ENCODE peak calls at places on chromosome 16, in nine cellular contexts. D, M, W, Y, G, R, U, C and B are unnamed samples.

GRCh38 chr16:77945126-77945525 is 77.2 kb upstream of the CLEC3A start:
- DNase-seq in D (no peak), M (no peak), W (no peak), Y (no peak), G (no peak), R (no peak), U (no peak), C (no peak), B (no peak)

GRCh38 chr16:526181-527014 is 1.1 kb upstream of the CAPN15 start:
- DNase-seq in D (no peak), M (peak), W (no peak), Y (no peak), G (no peak), R (peak), U (peak), C (no peak), B (no peak)

GRCh38 chr16:24986512-24987303 is 28.5 kb downstream of the ARHGAP17 start:
- DNase-seq in D (no peak), M (peak), W (no peak), Y (peak), G (peak), R (no peak), U (peak), C (no peak), B (no peak)

GRCh38 chr16:14187517-14188338 is 116.6 kb downstream of the MRTFB start:
- DNase-seq in D (no peak), M (no peak), W (no peak), Y (no peak), G (no peak), R (no peak), U (no peak), C (no peak), B (no peak)

GRCh38 chr16:87855852-87856715 is 13.2 kb downstream of the SLC7A5 start:
- DNase-seq in D (peak), M (no peak), W (no peak), Y (peak), G (peak), R (no peak), U (no peak), C (no peak), B (peak)

GRCh38 chr16:72876221-72876620 is 171.7 kb downstream of the ZFHX3 start:
- DNase-seq in D (no peak), M (peak), W (peak), Y (no peak), G (peak), R (no peak), U (no peak), C (no peak), B (peak)

GRCh38 chr16:5025171-5025632 is 8.5 kb downstream of the NAGPA start:
- DNase-seq in D (no peak), M (no peak), W (no peak), Y (no peak), G (peak), R (peak), U (no peak), C (no peak), B (no peak)

GRCh38 chr16:86375370-86375769 is 135.0 kb upstream of the FOXF1 start:
- DNase-seq in D (no peak), M (peak), W (no peak), Y (no peak), G (no peak), R (no peak), U (no peak), C (peak), B (no peak)

GRCh38 chr16:58843675-58844074 is 109.6 kb upstream of the GOT2 start:
- DNase-seq in D (no peak), M (peak), W (peak), Y (peak), G (no peak), R (peak), U (no peak), C (no peak), B (no peak)

GRCh38 chr16:22762486-22762885 is 51.5 kb upstream of the HS3ST2 start:
- DNase-seq in D (no peak), M (no peak), W (no peak), Y (no peak), G (no peak), R (no peak), U (no peak), C (no peak), B (no peak)

GRCh38 chr16:57629516-57630401 is 1.3 kb downstream of the ADGRG1 start:
- DNase-seq in D (no peak), M (no peak), W (no peak), Y (no peak), G (no peak), R (no peak), U (no peak), C (no peak), B (no peak)

GRCh38 chr16:588639-588888 is 1.3 kb upstream of the RAB40C start:
- DNase-seq in D (peak), M (peak), W (no peak), Y (no peak), G (no peak), R (peak), U (peak), C (no peak), B (no peak)

GRCh38 chr16:16075463-16076399 is 126.3 kb downstream of the ABCC1 start:
- DNase-seq in D (peak), M (no peak), W (no peak), Y (no peak), G (peak), R (no peak), U (no peak), C (no peak), B (peak)

GRCh38 chr16:397736-398332 is 835 bp downstream of the NME4 start:
- DNase-seq in D (peak), M (peak), W (peak), Y (peak), G (peak), R (peak), U (peak), C (peak), B (peak)

GRCh38 chr16:62035115-62036092 is 834 bp downstream of the CDH8 start:
- DNase-seq in D (peak), M (no peak), W (no peak), Y (no peak), G (no peak), R (peak), U (no peak), C (no peak), B (no peak)

GRCh38 chr16:11379420-11379819 is 34.2 kb downstream of the RMI2 start:
- DNase-seq in D (peak), M (no peak), W (peak), Y (no peak), G (no peak), R (no peak), U (no peak), C (no peak), B (no peak)

GRCh38 chr16:22075043-22075757 is 17.1 kb upstream of the VWA3A start:
- DNase-seq in D (no peak), M (peak), W (no peak), Y (no peak), G (no peak), R (no peak), U (no peak), C (no peak), B (no peak)

GRCh38 chr16:4500283-4500682 is 24.1 kb downstream of the HMOX2 start:
- DNase-seq in D (no peak), M (peak), W (no peak), Y (peak), G (no peak), R (no peak), U (no peak), C (peak), B (no peak)

GRCh38 chr16:73306901-73307413 is 259.0 kb upstream of the ZFHX3 start:
- DNase-seq in D (no peak), M (no peak), W (no peak), Y (no peak), G (no peak), R (no peak), U (no peak), C (no peak), B (no peak)

GRCh38 chr16:30025156-30025555 is 2.2 kb downstream of the C16orf92 start:
- DNase-seq in D (no peak), M (no peak), W (no peak), Y (no peak), G (no peak), R (no peak), U (no peak), C (no peak), B (no peak)

GRCh38 chr16:13919330-13919682 is 648 bp upstream of the ERCC4 start:
- DNase-seq in D (no peak), M (peak), W (peak), Y (peak), G (peak), R (peak), U (no peak), C (peak), B (no peak)

GRCh38 chr16:324451-325334 is 27.8 kb downstream of the AXIN1 start:
- DNase-seq in D (peak), M (no peak), W (peak), Y (no peak), G (no peak), R (no peak), U (no peak), C (no peak), B (no peak)

GRCh38 chr16:17354121-17354750 is 116.5 kb downstream of the XYLT1 start:
- DNase-seq in D (peak), M (no peak), W (no peak), Y (no peak), G (no peak), R (peak), U (no peak), C (no peak), B (no peak)

GRCh38 chr16:72203401-72203800 is 31.4 kb upstream of the PMFBP1 start:
- DNase-seq in D (no peak), M (peak), W (peak), Y (no peak), G (peak), R (no peak), U (no peak), C (peak), B (peak)

GRCh38 chr16:31874354-31875111 is 926 bp downstream of the ZNF267 start:
- DNase-seq in D (no peak), M (peak), W (peak), Y (peak), G (no peak), R (peak), U (no peak), C (peak), B (no peak)

GRCh38 chr16:87295259-87295658 is 21.9 kb downstream of the C16orf95 start:
- DNase-seq in D (no peak), M (no peak), W (no peak), Y (peak), G (no peak), R (peak), U (no peak), C (peak), B (no peak)

GRCh38 chr16:64440421-64440831 is 681.4 kb downstream of the CDH11 start:
- DNase-seq in D (no peak), M (peak), W (no peak), Y (peak), G (peak), R (no peak), U (no peak), C (peak), B (no peak)

GRCh38 chr16:8047711-8048110 is 542.6 kb downstream of the TMEM114 start:
- DNase-seq in D (no peak), M (no peak), W (no peak), Y (no peak), G (no peak), R (no peak), U (no peak), C (no peak), B (no peak)

GRCh38 chr16:47578573-47578972 is 117.4 kb downstream of the PHKB start:
- DNase-seq in D (no peak), M (peak), W (no peak), Y (no peak), G (no peak), R (no peak), U (no peak), C (peak), B (no peak)

GRCh38 chr16:11297492-11298142 is 16.5 kb upstream of the PRM1 start:
- DNase-seq in D (peak), M (peak), W (peak), Y (peak), G (peak), R (peak), U (peak), C (no peak), B (peak)

GRCh38 chr16:87492241-87492635 is 586 bp downstream of the ZCCHC14 start:
- DNase-seq in D (no peak), M (no peak), W (no peak), Y (no peak), G (no peak), R (no peak), U (no peak), C (no peak), B (no peak)

DNA sequence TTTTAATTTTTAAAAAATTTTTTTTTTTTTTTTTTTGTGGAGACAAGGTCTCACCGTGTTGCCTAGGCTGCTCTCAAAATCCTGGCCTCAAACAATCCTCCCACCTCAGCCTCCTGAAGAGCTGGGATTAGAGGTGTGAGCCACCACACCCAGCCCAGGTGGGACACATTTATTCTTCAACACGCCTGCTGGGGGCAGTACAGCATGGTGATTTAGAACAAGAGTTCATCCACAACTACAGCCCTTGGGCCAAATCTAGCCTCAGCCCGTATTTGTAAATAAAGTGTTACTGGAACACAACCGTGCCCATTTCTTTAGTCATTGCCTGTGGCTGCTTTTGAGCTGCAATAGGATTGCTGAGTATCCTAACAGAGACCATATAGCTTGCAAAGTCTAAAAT is 92.8 kb downstream of the KATNIP start:
- DNase-seq in D (no peak), M (peak), W (no peak), Y (peak), G (no peak), R (peak), U (no peak), C (no peak), B (no peak)
- TF ChIP-seq CTCF in D (no peak), M (peak), W (peak), Y (peak), G (peak), R (peak), U (no peak), C (no peak), B (no peak)

DNA sequence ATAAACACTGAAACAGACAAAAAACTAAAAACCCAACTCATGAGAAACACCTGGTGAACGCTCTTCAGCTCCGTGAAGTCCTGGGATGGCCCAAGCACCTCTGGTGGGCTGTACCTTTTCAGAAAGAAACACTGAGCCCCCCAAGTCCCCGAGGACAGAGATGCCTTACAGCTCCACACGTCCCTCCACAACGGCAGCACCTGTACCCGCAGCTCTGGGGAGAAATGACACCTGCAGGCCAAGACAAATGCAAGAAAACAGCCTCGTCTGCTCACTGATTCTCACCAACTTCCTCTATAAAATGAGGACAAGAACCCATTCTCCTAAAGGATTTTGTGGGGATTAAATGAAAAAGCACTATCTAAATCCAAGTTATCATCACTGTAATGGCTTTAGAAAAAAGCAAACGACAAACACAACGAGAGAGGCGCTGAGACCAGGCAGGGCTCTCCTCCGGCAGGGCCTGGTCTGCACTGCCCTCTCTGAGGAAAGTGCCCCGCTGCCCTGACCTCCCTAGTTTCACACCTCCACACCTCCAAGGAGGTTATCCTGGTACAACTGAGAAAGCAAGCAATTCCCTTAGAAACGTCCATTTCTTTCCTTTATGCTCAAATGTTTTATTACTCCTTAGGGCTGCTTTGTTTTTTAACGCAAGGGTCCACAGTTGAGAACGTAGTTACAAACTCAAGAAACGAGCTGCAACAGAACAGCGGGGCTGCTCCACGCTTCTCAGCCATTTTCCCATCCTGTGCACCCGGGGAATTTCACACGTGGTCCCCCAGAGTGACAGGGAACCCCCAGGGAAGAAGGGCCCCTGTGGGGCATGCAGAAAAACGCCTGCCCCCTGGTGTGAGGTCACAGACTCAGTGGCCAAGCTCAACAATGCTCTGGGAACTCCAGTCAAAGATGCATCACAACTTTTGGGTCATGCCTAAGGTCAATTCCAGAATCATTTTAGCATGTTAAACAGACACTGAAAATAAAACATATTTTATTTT is 115.0 kb downstream of the ZNF778 start:
- DNase-seq in D (no peak), M (no peak), W (no peak), Y (no peak), G (no peak), R (no peak), U (no peak), C (no peak), B (no peak)
- TF ChIP-seq CTCF in D (no peak), M (no peak), W (no peak), Y (no peak), G (no peak), R (no peak), U (no peak), C (no peak), B (no peak)

DNA sequence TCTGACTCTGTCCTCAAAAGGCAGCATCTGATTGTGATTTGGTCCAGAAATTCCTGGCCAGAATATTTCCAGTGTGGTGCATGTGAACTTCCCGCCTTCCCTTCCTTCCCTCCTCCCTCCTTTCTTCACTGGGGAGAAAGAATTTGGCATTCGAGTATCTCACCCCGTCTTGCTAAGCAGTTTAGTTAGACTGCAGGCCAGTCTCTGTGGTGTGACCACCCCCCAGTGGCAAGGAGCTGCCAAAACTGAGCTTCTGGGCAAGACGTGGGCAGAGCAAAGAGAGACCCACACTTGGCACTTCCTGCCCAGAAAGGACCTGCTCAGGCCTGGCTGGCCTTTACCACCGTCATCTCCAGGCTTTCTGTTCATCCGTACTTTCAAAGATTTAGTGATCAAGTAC is 36.4 kb downstream of the SNX20 start:
- DNase-seq in D (no peak), M (no peak), W (peak), Y (no peak), G (no peak), R (peak), U (no peak), C (peak), B (peak)
- TF ChIP-seq CTCF in D (peak), M (peak), W (peak), Y (peak), G (peak), R (peak), U (peak), C (no peak), B (peak)

DNA sequence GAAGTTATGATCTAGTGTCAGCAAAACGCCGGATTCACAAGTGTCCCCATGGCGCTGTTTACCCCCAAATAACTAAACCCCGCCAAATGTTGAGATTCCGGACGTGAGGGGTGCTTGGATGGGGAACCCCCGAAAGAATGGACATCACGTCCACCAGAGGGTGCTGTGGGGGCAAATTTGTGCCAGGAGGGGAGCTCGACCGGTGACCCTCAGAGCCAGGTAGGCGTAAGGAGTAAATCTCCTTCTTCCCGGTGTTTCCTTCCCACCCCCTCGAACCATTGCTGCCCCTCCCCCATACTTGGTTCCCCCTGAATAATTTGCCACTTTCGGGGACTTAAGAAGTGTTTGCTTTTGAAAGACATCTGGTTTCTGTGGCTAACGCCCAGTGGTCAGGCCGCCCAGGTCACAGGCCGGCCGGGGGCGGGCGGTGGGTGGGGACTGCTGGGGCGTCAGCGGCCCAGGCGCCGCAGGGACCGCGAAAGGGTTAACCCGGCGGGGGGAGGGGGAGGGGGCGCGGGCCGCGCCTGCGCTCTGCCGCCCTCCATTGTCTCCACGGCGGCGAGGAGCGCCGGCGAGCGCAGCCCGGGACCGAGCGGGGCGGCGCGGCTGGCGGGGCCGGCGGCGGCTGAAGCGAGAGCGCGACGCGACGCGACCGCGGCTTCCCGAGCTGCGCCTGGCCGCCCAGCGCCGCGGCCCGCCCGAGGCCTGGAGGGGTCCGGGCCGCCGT is at the start of gene ZNRF1:
- DNase-seq in D (peak), M (peak), W (peak), Y (peak), G (peak), R (peak), U (peak), C (peak), B (peak)
- TF ChIP-seq CTCF in D (peak), M (peak), W (peak), Y (peak), G (peak), R (peak), U (peak), C (peak), B (peak)

GRCh38 chr16:54817432-54817831 is 113.2 kb upstream of the IRX5 start:
- DNase-seq in D (no peak), M (peak), W (no peak), Y (peak), G (peak), R (peak), U (no peak), C (peak), B (no peak)
- TF ChIP-seq CTCF in D (no peak), M (peak), W (no peak), Y (peak), G (no peak), R (peak), U (no peak), C (no peak), B (peak)

DNA sequence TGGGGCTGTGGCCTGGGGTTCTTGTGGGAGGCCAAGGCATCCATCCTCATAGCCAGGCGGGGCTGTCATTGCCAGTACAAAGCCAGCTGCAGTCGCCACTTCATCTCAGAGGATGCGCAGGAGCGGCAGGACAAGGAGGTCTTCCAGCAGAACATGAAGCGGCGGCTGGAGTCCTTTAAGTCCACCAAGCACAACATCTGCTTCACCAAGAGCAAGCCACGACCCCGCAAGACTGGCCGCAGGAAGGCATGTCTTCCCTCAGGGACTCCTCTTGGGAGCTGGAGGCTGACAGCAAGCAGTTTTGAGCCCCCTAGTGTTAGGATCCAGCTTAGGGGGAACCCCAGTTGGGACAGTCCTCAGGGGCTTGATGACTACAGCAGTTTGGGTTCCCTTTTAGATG is 15.1 kb upstream of the PLEKHG4 start:
- DNase-seq in D (peak), M (no peak), W (no peak), Y (no peak), G (no peak), R (peak), U (no peak), C (no peak), B (peak)
- TF ChIP-seq CTCF in D (no peak), M (peak), W (no peak), Y (peak), G (no peak), R (peak), U (no peak), C (no peak), B (no peak)